ENCODE peak calls at places on chromosomes 7 and 10, in seven cellular contexts. L is neural progenitor cell, E is spleen, P is epithelial cell of esophagus, N is astrocyte of the cerebellum, V is H1, U is cardiac muscle cell. X is an unnamed sample.

GRCh38 chr10:27714349-27714748 is 31.3 kb downstream of the MKX start:
- DNase-seq in L (no peak), E (no peak), P (no peak), N (no peak), V (no peak), U (no peak), X (no peak)

GRCh38 chr7:98199131-98199530 is 12.1 kb upstream of the BHLHA15 start:
- DNase-seq in L (no peak), E (no peak), P (no peak), N (no peak), V (no peak), U (no peak), X (no peak)

GRCh38 chr7:96728139-96728538 is 18.5 kb upstream of the SEM1 start:
- DNase-seq in L (no peak), E (no peak), P (peak; percentile 95), N (no peak), V (no peak), U (no peak), X (no peak)

GRCh38 chr10:35848412-35848811 is 206.3 kb upstream of the FZD8 start:
- DNase-seq in L (no peak), E (no peak), P (no peak), N (no peak), V (no peak), U (no peak), X (no peak)

GRCh38 chr7:104272767-104273384 is 55.5 kb upstream of the LHFPL3 start:
- DNase-seq in L (no peak), E (no peak), P (peak; percentile 62), N (peak; percentile 20), V (no peak), U (peak; percentile 36), X (no peak)

GRCh38 chr10:106997721-106998120 is 166.8 kb downstream of the SORCS1 start:
- DNase-seq in L (no peak), E (no peak), P (no peak), N (no peak), V (no peak), U (no peak), X (no peak)

GRCh38 chr7:124263232-124263827 is 230.5 kb upstream of the TMEM229A start:
- DNase-seq in L (peak; percentile 23), E (no peak), P (peak; percentile 75), N (no peak), V (no peak), U (no peak), X (peak; percentile 45)

GRCh38 chr10:52566471-52567246 is 205.9 kb downstream of the MBL2 start:
- DNase-seq in L (peak; percentile 61), E (no peak), P (peak; percentile 49), N (peak; percentile 32), V (no peak), U (peak; percentile 27), X (no peak)

GRCh38 chr10:43202224-43202656 is 64.0 kb downstream of the CSGALNACT2 start:
- DNase-seq in L (peak; percentile 75), E (peak; percentile 88), P (peak; percentile 32), N (no peak), V (no peak), U (peak; percentile 51), X (peak; percentile 69)

GRCh38 chr10:73117976-73118743 is 7.9 kb downstream of the NUDT13 start:
- DNase-seq in L (no peak), E (no peak), P (peak; percentile 80), N (no peak), V (no peak), U (no peak), X (no peak)

GRCh38 chr10:73182568-73182967 is 14.6 kb downstream of the FAM149B1 start:
- DNase-seq in L (no peak), E (no peak), P (no peak), N (peak; percentile 57), V (no peak), U (no peak), X (no peak)

GRCh38 chr7:76375251-76375650 is 16.5 kb upstream of the YWHAG start:
- DNase-seq in L (no peak), E (no peak), P (no peak), N (no peak), V (no peak), U (no peak), X (no peak)

GRCh38 chr7:47389171-47389922 is 192.6 kb downstream of the TNS3 start:
- DNase-seq in L (no peak), E (no peak), P (no peak), N (no peak), V (no peak), U (no peak), X (no peak)

DNA sequence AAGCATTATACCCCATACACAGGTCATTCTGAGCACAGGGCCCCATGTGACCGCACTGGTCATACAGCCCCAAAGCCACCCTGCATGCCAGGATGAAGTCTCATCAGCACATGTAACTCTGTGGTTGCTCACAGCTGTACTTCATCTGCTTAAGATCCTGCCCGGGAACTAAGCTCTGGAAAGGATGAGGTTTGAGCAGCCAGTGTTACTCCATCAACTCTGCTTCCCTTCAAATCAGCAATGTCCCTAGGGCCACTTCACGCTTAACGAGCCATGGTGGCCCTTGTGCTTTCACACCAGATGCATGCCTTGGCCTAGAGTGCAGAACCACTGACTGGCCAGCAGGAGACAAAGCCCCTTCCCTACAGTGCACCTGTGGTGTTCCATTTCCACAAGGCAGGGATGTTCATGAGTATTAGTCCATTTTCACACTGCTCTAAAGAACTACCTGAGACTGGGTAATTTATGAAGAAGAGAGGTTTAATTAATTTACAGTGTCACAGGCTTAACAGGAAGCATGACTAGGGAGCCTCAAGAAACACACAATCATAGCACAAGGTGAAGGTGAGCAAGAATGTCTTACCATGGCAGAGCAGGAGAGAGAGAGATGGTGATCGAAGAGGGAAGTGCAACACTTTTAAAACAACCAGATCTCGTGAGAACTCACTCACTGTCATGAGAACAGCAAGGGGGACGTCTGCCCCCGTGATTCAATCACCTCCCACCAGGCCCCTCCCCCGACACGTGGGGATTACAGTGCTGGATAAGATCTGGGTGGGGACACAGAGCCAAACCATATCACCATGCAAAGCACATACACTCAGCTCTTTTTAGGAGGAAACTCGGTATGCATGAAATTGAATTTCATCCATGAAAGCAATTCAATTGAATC is 149.0 kb upstream of the CDCA7L start:
- DNase-seq in L (no peak), E (no peak), P (no peak), N (no peak), V (no peak), U (no peak), X (peak; percentile 31)
- TF ChIP-seq CTCF in L (peak; percentile 18), E (no peak), P (peak; percentile 10), N (peak; percentile 8), V (peak; percentile 25), U (no peak), X (peak; percentile 58)

DNA sequence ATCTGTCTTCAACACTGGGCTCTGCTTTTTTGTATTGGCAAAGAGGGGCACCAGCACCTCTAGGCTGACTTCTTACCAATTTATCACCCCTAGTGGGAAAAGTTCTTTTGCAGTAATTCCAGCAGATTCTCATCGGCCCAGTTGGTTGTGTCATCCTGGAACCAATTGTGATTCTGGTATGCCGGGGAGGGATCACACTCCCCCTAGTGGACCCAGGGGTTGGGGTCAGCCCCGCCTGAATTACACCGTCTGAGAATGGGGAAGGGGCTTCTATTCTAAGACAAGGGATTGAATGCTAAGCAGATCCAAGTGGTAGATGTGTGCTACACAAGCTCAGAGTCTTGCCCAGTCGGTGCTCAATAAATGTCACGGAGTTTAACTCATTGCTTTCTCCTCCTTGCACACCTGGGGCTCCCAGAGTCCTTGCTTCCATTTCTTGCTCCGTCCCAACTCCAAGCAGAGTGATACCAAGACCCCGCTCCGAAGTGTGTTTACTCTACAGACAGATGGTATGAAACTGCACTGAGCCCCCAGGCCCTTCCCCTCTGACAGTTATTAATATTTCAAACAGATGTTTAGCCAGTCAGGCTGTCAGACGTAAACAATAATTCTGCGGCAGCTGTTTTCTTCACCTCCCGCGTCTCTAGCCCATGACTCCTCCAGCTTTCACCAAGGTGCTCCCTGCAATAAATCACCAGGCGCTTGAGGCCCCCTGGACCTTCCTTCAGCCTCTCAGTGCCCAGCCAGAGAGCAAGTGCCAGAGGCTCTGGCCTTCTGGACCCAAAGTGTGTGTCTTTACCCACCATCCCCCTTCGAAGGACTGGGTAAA is 71.8 kb downstream of the C10orf105 start:
- DNase-seq in L (peak; percentile 78), E (no peak), P (no peak), N (no peak), V (no peak), U (no peak), X (peak; percentile 44)
- TF ChIP-seq CTCF in L (peak; percentile 83), E (peak; percentile 34), P (peak; percentile 18), N (peak; percentile 50), V (peak; percentile 73), U (peak; percentile 43), X (peak; percentile 51)

GRCh38 chr7:139600306-139600705 is 76.8 kb downstream of the CLEC2L start:
- DNase-seq in L (no peak), E (no peak), P (no peak), N (no peak), V (no peak), U (no peak), X (no peak)

GRCh38 chr7:139601176-139601575 is 77.7 kb downstream of the CLEC2L start:
- DNase-seq in L (no peak), E (no peak), P (no peak), N (no peak), V (no peak), U (no peak), X (no peak)

GRCh38 chr7:139603896-139604295 is 80.4 kb downstream of the CLEC2L start:
- DNase-seq in L (no peak), E (no peak), P (no peak), N (no peak), V (no peak), U (no peak), X (no peak)

GRCh38 chr7:139603282-139603681 is 79.8 kb downstream of the CLEC2L start:
- DNase-seq in L (no peak), E (no peak), P (no peak), N (no peak), V (no peak), U (no peak), X (no peak)

DNA sequence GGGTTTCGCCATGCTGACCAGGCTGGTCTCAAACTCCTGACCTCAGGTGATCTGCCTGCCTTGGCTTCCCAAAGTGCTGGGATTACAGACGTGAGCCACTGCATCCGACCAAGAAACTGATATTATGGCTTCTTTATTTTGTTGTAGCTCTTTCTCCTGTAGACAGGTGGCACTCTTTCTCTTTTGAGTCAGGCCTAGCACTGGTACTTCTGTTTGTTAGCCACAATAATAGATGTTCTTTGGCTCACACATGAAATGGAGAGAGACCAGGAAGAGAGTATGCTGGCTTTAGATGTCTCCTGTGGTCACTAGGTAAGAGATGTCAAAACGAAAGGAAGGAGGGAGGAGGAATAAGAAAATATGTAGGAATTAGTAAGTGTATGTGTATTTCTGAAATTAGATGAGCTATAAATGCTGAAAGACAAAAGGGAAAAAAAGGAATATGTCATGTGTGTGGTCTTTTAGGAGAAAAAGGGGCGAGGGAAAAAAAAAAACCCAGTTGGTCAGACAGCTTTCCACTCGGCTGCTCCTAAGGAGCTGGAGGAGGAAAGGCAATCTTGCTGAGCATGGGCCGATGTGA is 78.7 kb downstream of the CLEC2L start:
- DNase-seq in L (peak; percentile 58), E (no peak), P (peak; percentile 34), N (peak; percentile 35), V (no peak), U (peak; percentile 56), X (no peak)
- TF ChIP-seq CTCF in L (peak; percentile 78), E (peak; percentile 32), P (peak; percentile 59), N (peak; percentile 65), V (peak; percentile 55), U (peak; percentile 49), X (peak; percentile 70)

DNA sequence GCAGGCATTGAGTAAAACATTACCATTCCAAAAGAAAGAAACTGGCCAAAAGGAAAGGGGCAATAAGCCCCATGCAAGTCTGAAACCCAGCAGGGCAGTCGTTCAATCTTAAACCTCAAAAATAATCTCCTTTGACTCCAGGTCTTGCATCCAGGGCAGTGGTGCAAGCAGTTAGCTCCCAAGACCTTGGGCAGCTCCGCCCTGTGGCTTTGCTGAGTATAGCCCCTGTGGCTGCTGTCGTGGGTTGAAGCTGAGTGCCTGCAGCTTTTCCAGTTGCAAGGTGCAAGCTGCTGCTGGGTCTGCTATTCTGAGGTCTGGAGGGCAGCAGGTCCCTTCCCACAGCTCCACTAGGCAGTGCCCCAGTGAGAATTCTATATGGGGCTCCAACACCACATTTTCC is 580.1 kb upstream of the AUTS2 start:
- DNase-seq in L (peak; percentile 61), E (no peak), P (no peak), N (no peak), V (peak; percentile 34), U (peak; percentile 18), X (peak; percentile 50)
- TF ChIP-seq CTCF in L (peak; percentile 56), E (no peak), P (no peak), N (no peak), V (peak; percentile 59), U (peak; percentile 34), X (peak; percentile 22)

X was measured in glutamatergic neuron.